ENCODE peak calls at places on chromosomes 4 and X, in five cellular contexts. V is HCT116, Y is H1, O is GM12878, Z is K562. K is an unnamed sample.
A peak's percentile ranks its signal among the peaks of the same experiment; 100 is the strongest.

GRCh38 chr4:90958256-90958895 is 831.2 kb downstream of the CCSER1 start:
- DNase-seq in V (peak; percentile 18), O (no peak), Y (no peak), Z (no peak), K (no peak)

GRCh38 chr4:25144870-25145481 is 15.3 kb downstream of the SEPSECS start:
- DNase-seq in Y (no peak), V (peak; percentile 24), Z (peak; percentile 21), O (no peak), K (no peak)

GRCh38 chr4:159035570-159035969 is 67.3 kb upstream of the RAPGEF2 start:
- DNase-seq in Z (no peak), O (no peak), V (no peak), Y (no peak), K (no peak)

GRCh38 chr4:121597346-121597934 is 99.3 kb downstream of the ANXA5 start:
- DNase-seq in Y (no peak), O (no peak), Z (no peak), V (peak; percentile 31), K (no peak)

GRCh38 chr4:102438873-102439614 is 62.1 kb upstream of the NFKB1 start:
- DNase-seq in Z (no peak), Y (no peak), V (no peak), O (no peak), K (peak; percentile 33)

GRCh38 chrX:108437789-108438623 is at the start of gene COL4A6:
- DNase-seq in V (no peak), Y (peak; percentile 77), O (no peak), Z (peak; percentile 24), K (peak; percentile 23)

GRCh38 chrX:118528089-118528753 is 32.6 kb downstream of the DOCK11 start:
- DNase-seq in O (peak; percentile 47), Z (no peak), Y (no peak), V (no peak), K (no peak)

GRCh38 chrX:28188526-28188925 is 207.3 kb upstream of the DCAF8L1 start:
- DNase-seq in Z (no peak), O (no peak), V (peak; percentile 4), Y (no peak), K (no peak)

GRCh38 chr4:18067031-18067430 is 45.5 kb upstream of the LCORL start:
- DNase-seq in Z (no peak), V (no peak), O (no peak), Y (no peak), K (no peak)

GRCh38 chrX:17601816-17602215 is 135.5 kb upstream of the SCML1 start:
- DNase-seq in Z (no peak), O (no peak), V (no peak), Y (no peak), K (no peak)

GRCh38 chrX:119488749-119489148 is 20.5 kb downstream of the SLC25A5 start:
- DNase-seq in V (no peak), Y (peak; percentile 56), Z (no peak), O (no peak), K (peak; percentile 27)

GRCh38 chr4:70703695-70704332 is 15.5 kb downstream of the UTP3 start:
- DNase-seq in O (no peak), Z (no peak), Y (no peak), V (no peak), K (no peak)

GRCh38 chrX:74924449-74925209 is 623 bp downstream of the NEXMIF start:
- DNase-seq in O (no peak), Z (no peak), V (no peak), Y (peak; percentile 60), K (no peak)

GRCh38 chr4:175469519-175469918 is 342.5 kb downstream of the GPM6A start:
- DNase-seq in Y (no peak), V (no peak), Z (no peak), O (no peak), K (no peak)

DNA sequence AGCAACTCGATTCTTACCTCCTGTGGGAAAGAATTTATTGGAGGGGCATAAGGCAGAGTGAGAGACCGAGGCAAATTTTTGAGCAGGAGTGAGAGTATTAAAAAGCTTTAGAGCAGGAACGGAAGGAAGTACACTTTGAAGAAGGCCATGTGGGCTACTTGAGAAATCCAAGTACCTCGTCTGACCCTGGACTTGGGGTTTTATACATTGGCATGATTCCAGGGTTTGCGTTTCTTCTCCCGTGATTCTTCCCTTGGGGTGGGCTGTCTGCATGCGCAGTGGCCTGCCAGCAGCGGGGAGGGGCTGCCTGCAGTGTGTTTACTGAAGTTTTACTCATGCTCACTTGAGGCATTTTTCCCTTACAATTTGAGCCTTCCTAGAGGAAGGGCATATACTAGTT is 3.4 kb downstream of the GALNT7 start:
- DNase-seq in O (no peak), Y (no peak), Z (no peak), V (no peak), K (no peak)
- TF ChIP-seq SRF in O (no peak), Y (no peak), Z (no peak), V (no peak), K (no peak)

GRCh38 chrX:19899234-19899788 is 11.9 kb upstream of the SH3KBP1 start:
- DNase-seq in V (no peak), Y (no peak), O (no peak), Z (no peak), K (no peak)

GRCh38 chrX:19897087-19897486 is 9.7 kb upstream of the SH3KBP1 start:
- DNase-seq in V (no peak), Y (no peak), O (no peak), Z (no peak), K (no peak)

GRCh38 chrX:19888419-19888879 is 1.0 kb upstream of the SH3KBP1 start:
- DNase-seq in O (no peak), Z (peak; percentile 24), V (peak; percentile 53), Y (no peak), K (peak; percentile 78)

GRCh38 chrX:19889582-19890342 is 2.4 kb upstream of the SH3KBP1 start:
- DNase-seq in Z (peak; percentile 42), Y (no peak), V (peak; percentile 37), O (peak; percentile 84), K (peak; percentile 88)

DNA sequence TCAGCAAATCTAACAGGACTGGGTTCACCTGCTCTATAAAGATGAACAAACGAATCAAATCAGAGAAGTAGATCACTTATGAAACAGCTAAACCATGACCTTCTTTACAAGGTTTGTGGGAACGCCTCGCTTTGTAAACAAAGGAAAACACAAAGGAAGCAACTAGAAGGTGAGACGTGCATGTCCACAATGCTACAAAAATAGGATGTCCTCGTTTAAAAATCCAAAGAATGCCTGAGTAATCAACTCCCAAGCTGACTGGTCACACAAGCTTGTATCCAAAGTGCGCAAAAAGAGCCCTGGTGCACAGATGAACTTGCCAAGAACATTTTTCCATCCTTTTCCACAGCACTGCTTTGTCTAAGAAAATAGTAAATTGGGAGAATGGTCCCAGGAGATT is 6.3 kb upstream of the SH3KBP1 start:
- DNase-seq in V (no peak), O (no peak), Z (no peak), Y (no peak), K (peak; percentile 61)
- H3K4me2 ChIP-seq in V (no peak overlapping the region), O (no peak overlapping the region), Z (no peak overlapping the region), Y (no peak overlapping the region), K (peak overlapping the region; percentile 7)

GRCh38 chr4:141538001-141538400 is 98.4 kb upstream of the IL15 start:
- DNase-seq in Z (no peak), V (no peak), Y (no peak), O (no peak), K (no peak)

GRCh38 chr4:141534985-141535384 is 101.4 kb upstream of the IL15 start:
- DNase-seq in Y (no peak), Z (no peak), V (no peak), O (no peak), K (no peak)

GRCh38 chr4:141541851-141542250 is 94.5 kb upstream of the IL15 start:
- DNase-seq in Z (no peak), Y (no peak), V (no peak), O (no peak), K (no peak)

GRCh38 chr4:141543176-141543575 is 93.2 kb upstream of the IL15 start:
- DNase-seq in Z (no peak), V (no peak), Y (no peak), O (no peak), K (no peak)

DNA sequence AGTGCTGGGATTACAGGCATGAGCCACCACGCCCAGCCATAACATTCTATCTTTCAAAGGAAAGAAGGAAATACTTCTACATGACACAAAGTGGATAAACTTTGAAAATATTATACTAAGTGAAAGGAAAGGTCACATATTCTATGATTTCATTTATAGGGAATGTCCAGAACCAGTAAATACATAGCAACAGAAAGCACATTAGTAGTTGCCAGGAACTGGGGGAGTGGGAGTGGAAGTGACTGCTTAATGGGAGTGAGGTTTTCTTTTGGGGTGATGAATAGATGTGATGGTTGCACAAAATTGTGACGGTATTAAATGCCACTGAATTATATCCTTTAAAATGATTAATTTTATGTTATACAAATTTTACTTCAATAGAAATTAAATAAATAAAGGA is 95.7 kb upstream of the IL15 start:
- DNase-seq in V (no peak), Y (no peak), Z (no peak), O (no peak), K (no peak)
- TF ChIP-seq SRF in V (no peak), Y (no peak), Z (no peak), O (no peak), K (no peak)

GRCh38 chrX:77901506-77901905 is 2.2 kb downstream of the COX7B start:
- DNase-seq in Y (no peak), O (no peak), V (no peak), Z (no peak), K (no peak)
- H3K4me2 ChIP-seq in Y (no peak overlapping the region), O (peak overlapping the region; percentile 33), V (no peak overlapping the region), Z (no peak overlapping the region), K (peak overlapping the region; percentile 68)

DNA sequence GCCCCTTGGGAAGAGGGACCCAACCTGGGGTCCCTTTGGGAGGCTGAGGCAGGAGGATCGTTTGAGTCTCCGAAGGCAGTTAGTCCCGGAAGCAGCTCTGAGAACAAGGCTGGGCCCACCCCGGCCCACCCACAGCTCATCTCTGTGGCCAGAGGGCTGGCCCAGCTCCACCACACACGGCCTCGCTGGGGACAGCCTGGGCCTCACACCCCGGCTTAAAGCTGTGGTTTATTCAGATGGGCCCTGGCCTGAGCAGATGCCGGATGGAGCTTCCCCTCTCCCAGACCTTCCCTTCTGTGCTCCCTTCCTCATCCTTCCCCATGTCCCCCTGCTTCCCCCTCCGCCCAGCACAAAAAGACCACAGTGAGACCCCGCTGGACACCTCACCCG is 54.4 kb downstream of the FAM53A start:
- DNase-seq in O (no peak), Z (no peak), V (no peak), Y (no peak), K (no peak)
- TF ChIP-seq SRF in O (no peak), Z (no peak), V (no peak), Y (no peak), K (no peak)

GRCh38 chrX:150409486-150409885 is 46.4 kb downstream of the MAMLD1 start:
- DNase-seq in Y (no peak), Z (no peak), V (no peak), O (no peak), K (no peak)

GRCh38 chrX:150409964-150410363 is 46.8 kb downstream of the MAMLD1 start:
- DNase-seq in Y (no peak), O (no peak), V (no peak), Z (no peak), K (no peak)

GRCh38 chrX:150411656-150412055 is 48.5 kb downstream of the MAMLD1 start:
- DNase-seq in V (no peak), Y (no peak), O (no peak), Z (no peak), K (no peak)

GRCh38 chrX:150408561-150408960 is 45.4 kb downstream of the MAMLD1 start:
- DNase-seq in Y (no peak), O (no peak), V (no peak), Z (no peak), K (no peak)

DNA sequence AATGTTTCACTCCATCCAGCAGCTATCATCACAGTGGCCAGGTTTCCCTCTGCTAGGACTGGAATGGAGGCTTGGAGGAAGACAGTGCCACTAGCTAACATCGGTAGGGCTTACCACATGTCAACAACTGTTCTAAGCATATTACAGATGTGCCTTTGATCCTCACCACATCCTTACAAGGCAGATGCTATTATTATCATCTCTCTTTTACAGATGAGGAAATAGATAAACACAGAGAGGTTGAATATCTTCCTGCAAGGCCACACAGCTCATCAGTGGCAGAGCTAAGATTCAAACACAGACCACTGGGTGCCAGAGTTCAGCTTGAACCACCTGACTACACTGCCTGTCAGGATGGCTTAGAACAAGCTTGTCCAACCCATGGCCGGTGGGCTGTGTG is 47.4 kb downstream of the MAMLD1 start:
- DNase-seq in V (no peak), Y (no peak), Z (no peak), O (no peak), K (no peak)
- H3K4me2 ChIP-seq in V (no peak overlapping the region), Y (no peak overlapping the region), Z (no peak overlapping the region), O (no peak overlapping the region), K (no peak overlapping the region)